ENCODE peak calls at places on chromosomes 16 and 17, in six cellular contexts. O, C, U, W, D and Z are unnamed samples. For H3K4me1, the result is how much of the 10 kb centered on the place peaks cover.

GRCh38 chr17:1229354-1229890 is 40.8 kb upstream of the BHLHA9 start:
- DNase-seq in O (peak), C (no peak), U (no peak), W (peak), D (no peak), Z (peak)

GRCh38 chr17:56451629-56452028 is 141.9 kb upstream of the NOG start:
- DNase-seq in O (no peak), C (no peak), U (peak), W (no peak), D (no peak), Z (no peak)

GRCh38 chr17:2955931-2956582 is 107.3 kb downstream of the OR1D5 start:
- DNase-seq in O (no peak), C (no peak), U (no peak), W (peak), D (no peak), Z (no peak)

GRCh38 chr16:14427371-14427948 is 202.6 kb downstream of the PARN start:
- DNase-seq in O (no peak), C (no peak), U (peak), W (no peak), D (no peak), Z (peak)

GRCh38 chr17:50476545-50477315 is 1.9 kb upstream of the RSAD1 start:
- DNase-seq in O (no peak), C (no peak), U (no peak), W (no peak), D (no peak), Z (no peak)

GRCh38 chr16:73480381-73480780 is 432.5 kb upstream of the ZFHX3 start:
- DNase-seq in O (peak), C (no peak), U (no peak), W (no peak), D (no peak), Z (no peak)

GRCh38 chr17:75454193-75454592 is 2.2 kb upstream of the TMEM94 start:
- DNase-seq in O (no peak), C (no peak), U (no peak), W (no peak), D (no peak), Z (no peak)

GRCh38 chr17:75181608-75182318 is 996 bp downstream of the SUMO2 start:
- DNase-seq in O (no peak), C (no peak), U (no peak), W (no peak), D (no peak), Z (peak)

GRCh38 chr17:2929881-2930533 is 133.4 kb downstream of the OR1D5 start:
- DNase-seq in O (peak), C (peak), U (peak), W (peak), D (peak), Z (peak)

GRCh38 chr17:44203731-44204452 is 4.2 kb upstream of the ATXN7L3 start:
- DNase-seq in O (peak), C (peak), U (peak), W (no peak), D (no peak), Z (peak)

GRCh38 chr17:37373530-37374159 is 2.1 kb upstream of the C17orf78 start:
- DNase-seq in O (peak), C (peak), U (peak), W (peak), D (peak), Z (peak)

GRCh38 chr17:70552982-70553334 is 383.6 kb downstream of the KCNJ2 start:
- DNase-seq in O (no peak), C (no peak), U (no peak), W (no peak), D (no peak), Z (no peak)

GRCh38 chr16:75029854-75030253 is 31.0 kb downstream of the ZNRF1 start:
- DNase-seq in O (no peak), C (no peak), U (peak), W (peak), D (no peak), Z (peak)

GRCh38 chr16:87854053-87854906 is 15.0 kb downstream of the SLC7A5 start:
- DNase-seq in O (no peak), C (no peak), U (no peak), W (no peak), D (no peak), Z (no peak)

GRCh38 chr16:17270683-17271109 is 200.1 kb downstream of the XYLT1 start:
- DNase-seq in O (no peak), C (no peak), U (no peak), W (no peak), D (no peak), Z (no peak)

GRCh38 chr17:17741346-17742023 is 60.2 kb downstream of the RAI1 start:
- DNase-seq in O (peak), C (peak), U (no peak), W (no peak), D (no peak), Z (peak)

GRCh38 chr17:47776330-47777197 is 43.5 kb downstream of the TBX21 start:
- DNase-seq in O (peak), C (no peak), U (peak), W (peak), D (no peak), Z (peak)

GRCh38 chr16:29784901-29785500 is 5.5 kb upstream of the KIF22 start:
- DNase-seq in O (peak), C (peak), U (peak), W (no peak), D (peak), Z (peak)

GRCh38 chr16:84774810-84775209 is 45.0 kb upstream of the CRISPLD2 start:
- DNase-seq in O (no peak), C (no peak), U (peak), W (peak), D (no peak), Z (peak)

GRCh38 chr17:8007836-8008235 is 5.4 kb downstream of the GUCY2D start:
- DNase-seq in O (no peak), C (no peak), U (no peak), W (no peak), D (no peak), Z (no peak)

GRCh38 chr17:31744541-31744951 is 114.5 kb downstream of the COPRS start:
- DNase-seq in O (no peak), C (no peak), U (no peak), W (no peak), D (no peak), Z (peak)

GRCh38 chr17:35243459-35244204 is 760 bp downstream of the SLFN5 start:
- DNase-seq in O (peak), C (peak), U (peak), W (peak), D (no peak), Z (peak)

GRCh38 chr17:5500247-5500803 is 14.0 kb downstream of the MIS12 start:
- DNase-seq in O (peak), C (no peak), U (peak), W (no peak), D (no peak), Z (peak)

GRCh38 chr17:40530531-40530987 is 29.1 kb upstream of the TNS4 start:
- DNase-seq in O (no peak), C (no peak), U (no peak), W (no peak), D (no peak), Z (no peak)

GRCh38 chr17:75250009-75250471 is 11.4 kb downstream of the GGA3 start:
- DNase-seq in O (no peak), C (no peak), U (peak), W (peak), D (no peak), Z (peak)

GRCh38 chr17:75602644-75603043 is 15.0 kb downstream of the MYO15B start:
- DNase-seq in O (peak), C (no peak), U (no peak), W (no peak), D (no peak), Z (no peak)

GRCh38 chr16:67481561-67482259 is 753 bp upstream of the ATP6V0D1 start:
- DNase-seq in O (no peak), C (no peak), U (peak), W (no peak), D (no peak), Z (no peak)

GRCh38 chr16:86525696-86526095 is 15.4 kb downstream of the FOXF1 start:
- DNase-seq in O (no peak), C (no peak), U (no peak), W (no peak), D (no peak), Z (no peak)

GRCh38 chr16:86527366-86527765 is 17.0 kb downstream of the FOXF1 start:
- DNase-seq in O (no peak), C (no peak), U (no peak), W (no peak), D (no peak), Z (no peak)

GRCh38 chr16:86529160-86529559 is 18.8 kb downstream of the FOXF1 start:
- DNase-seq in O (no peak), C (no peak), U (peak), W (no peak), D (no peak), Z (peak)

GRCh38 chr16:86530251-86531192 is 20.2 kb downstream of the FOXF1 start:
- DNase-seq in O (no peak), C (no peak), U (no peak), W (no peak), D (no peak), Z (no peak)

DNA sequence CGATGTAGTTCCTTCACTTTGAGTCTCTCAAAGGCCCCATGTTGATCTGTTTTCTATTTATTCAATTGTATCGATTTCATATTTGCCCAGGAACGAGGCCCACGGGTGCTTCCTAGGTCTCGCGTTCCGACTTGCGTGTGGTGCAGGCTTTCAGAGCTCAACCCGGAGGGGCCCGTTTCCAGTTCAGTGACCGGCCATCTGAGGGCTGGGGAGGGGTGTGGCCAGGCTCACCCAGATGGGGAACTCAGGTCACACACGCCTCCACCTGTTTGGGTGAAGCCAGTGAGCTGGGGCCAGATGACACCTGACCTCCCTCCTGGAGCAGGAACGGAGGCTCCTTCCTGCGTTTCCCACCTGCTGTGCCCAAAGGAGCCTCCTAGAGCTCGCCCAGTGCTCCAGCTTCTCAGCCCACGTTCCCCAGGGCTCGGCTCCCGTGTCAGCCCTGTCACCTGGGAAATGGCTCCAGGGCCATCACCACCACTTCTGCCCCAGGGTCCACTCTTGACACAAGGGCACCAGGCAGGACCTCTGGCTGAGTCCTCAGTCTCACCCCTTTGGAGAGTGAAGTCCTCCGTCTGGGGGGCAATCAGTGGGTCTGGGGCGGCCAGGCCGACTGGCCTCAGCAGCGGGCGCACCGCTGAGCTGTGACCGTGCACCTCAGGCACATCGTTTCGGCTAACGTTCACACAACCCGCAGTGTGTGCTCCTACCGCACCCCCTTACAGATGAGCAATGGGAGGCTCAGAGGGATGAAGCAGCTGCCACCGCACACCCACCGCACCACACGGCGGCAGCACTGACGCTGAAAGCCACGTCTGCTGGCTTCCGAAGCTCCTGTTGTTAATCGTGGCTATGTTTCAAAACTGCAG is 18.0 kb downstream of the FOXF1 start:
- DNase-seq in O (no peak), C (no peak), U (no peak), W (no peak), D (no peak), Z (no peak)
- H3K14ac ChIP-seq in O (no peak), C (no peak), U (no peak), W (no peak), D (no peak), Z (no peak)

DNA sequence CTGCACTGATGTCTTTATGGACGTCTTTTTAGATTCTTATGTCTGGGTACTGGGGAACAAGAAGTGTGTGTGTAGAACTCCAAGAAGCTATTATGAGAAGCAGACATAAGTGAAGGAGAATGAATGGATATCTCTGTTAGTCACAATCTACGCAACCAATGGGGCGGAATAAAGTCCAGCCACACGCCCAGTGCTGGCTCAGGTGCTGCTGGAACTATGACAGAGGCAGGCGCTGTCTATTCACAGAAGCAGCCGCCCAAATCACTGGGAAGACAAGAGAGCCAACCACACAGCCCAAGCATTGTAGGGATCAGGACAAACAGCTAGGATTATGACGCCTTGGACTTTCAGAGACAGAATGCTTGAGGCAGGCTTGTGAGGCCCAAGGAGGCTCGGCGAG is 43.9 kb upstream of the ICAM2 start:
- DNase-seq in O (no peak), C (no peak), U (no peak), W (no peak), D (no peak), Z (no peak)
- H3K4me1 ChIP-seq in O (under half), C (under half), U (under half), W (under half), D (under half), Z (under half)

GRCh38 chr17:73342549-73343167 is 30.9 kb upstream of the CDC42EP4 start:
- DNase-seq in O (no peak), C (peak), U (peak), W (no peak), D (no peak), Z (peak)

GRCh38 chr17:73343739-73344454 is 32.1 kb upstream of the CDC42EP4 start:
- DNase-seq in O (no peak), C (no peak), U (no peak), W (no peak), D (no peak), Z (no peak)

GRCh38 chr17:73343168-73343634 is 31.4 kb upstream of the CDC42EP4 start:
- DNase-seq in O (peak), C (peak), U (peak), W (no peak), D (peak), Z (peak)

GRCh38 chr17:73341350-73342056 is 29.7 kb upstream of the CDC42EP4 start:
- DNase-seq in O (no peak), C (no peak), U (no peak), W (no peak), D (no peak), Z (no peak)

GRCh38 chr17:73342057-73342522 is 30.3 kb upstream of the CDC42EP4 start:
- DNase-seq in O (peak), C (peak), U (peak), W (no peak), D (peak), Z (peak)
- H2AK5ac ChIP-seq in O (no peak), C (peak), U (peak), W (peak), D (peak), Z (peak)

GRCh38 chr17:66682293-66682692 is 152.6 kb upstream of the CACNG5 start:
- DNase-seq in O (no peak), C (no peak), U (no peak), W (no peak), D (no peak), Z (no peak)
- H3K14ac ChIP-seq in O (no peak), C (no peak), U (no peak), W (no peak), D (no peak), Z (no peak)

DNA sequence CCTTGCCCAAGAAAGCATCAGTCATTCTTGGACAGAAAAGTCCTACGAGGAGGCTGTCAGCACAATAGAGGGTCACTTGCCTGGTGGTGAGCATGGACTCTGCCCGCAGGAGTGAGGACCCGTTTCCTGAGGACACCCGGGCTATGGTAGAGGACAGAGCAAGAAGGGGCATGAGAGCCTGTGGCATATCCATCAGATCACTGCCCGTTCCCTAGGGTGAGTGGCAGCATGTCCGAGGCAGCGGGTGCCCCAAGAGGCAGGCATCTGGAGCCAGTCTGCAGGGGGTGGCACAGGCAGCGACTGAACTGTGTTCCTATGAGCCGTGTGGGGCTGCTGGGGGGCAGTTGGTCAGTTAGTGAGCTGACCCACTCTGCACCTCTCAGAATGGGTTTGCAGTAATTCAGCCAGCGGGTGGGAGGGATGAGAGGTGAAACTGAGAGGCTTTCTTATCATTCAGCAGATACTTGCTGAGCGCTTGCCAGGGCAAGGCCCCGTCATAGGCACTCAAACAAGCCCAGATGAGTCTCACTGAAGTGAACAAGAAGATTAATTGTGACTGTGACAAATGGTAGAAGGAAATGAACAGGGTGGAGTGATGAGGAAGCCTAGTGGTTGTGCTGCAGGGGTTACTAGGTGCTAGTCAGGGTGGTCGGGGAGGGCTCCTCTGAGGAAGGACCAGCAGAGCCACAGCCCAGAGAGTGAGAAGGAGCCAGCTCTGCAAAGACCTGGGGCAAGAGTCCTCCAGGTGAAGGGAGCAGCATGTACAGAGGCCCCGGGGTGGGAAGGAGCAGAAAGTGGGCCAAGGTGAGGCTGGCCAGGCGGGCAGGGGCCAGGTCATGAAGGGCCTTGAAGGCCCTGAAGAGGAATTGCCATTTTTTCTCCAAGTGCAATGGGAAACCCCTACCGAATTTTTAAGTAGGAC is 87.9 kb downstream of the CLEC16A start:
- DNase-seq in O (no peak), C (no peak), U (no peak), W (no peak), D (no peak), Z (peak)
- H3K4me1 ChIP-seq in O (under half), C (under half), U (under half), W (under half), D (under half), Z (under half)

DNA sequence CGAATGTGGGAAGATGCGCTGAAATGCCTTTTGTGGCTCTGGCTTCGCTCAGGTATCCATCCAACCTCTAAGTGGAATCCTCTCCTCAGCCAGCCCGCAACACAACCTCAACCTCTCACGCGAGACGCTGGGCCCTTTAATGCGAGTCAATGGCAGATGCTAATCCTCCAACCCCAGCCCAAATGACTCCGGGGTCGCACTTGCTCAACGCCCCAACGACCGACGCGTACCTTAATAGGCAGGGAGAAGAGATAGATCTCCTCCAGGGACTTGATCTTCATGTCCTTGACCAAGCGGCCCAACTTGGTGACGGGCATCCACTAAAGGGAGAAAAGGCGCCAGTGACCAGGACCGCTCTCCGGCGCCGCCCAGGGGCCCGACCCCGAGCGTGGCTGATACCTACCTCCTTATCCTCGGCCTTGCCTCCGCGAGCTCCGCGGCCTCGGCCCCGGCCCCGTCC is 550 bp downstream of the RPS2 start:
- DNase-seq in O (no peak), C (no peak), U (no peak), W (no peak), D (no peak), Z (peak)
- H2AK5ac ChIP-seq in O (no peak), C (peak), U (peak), W (no peak), D (no peak), Z (no peak)

GRCh38 chr16:78196527-78196926 is 97.1 kb downstream of the WWOX start:
- DNase-seq in O (no peak), C (no peak), U (no peak), W (no peak), D (no peak), Z (no peak)

GRCh38 chr16:78198299-78198698 is 98.8 kb downstream of the WWOX start:
- DNase-seq in O (no peak), C (no peak), U (no peak), W (no peak), D (no peak), Z (no peak)

GRCh38 chr16:78199325-78200022 is 100.0 kb downstream of the WWOX start:
- DNase-seq in O (no peak), C (no peak), U (no peak), W (no peak), D (no peak), Z (no peak)

GRCh38 chr16:78200023-78200389 is 100.6 kb downstream of the WWOX start:
- DNase-seq in O (no peak), C (no peak), U (no peak), W (no peak), D (no peak), Z (no peak)

DNA sequence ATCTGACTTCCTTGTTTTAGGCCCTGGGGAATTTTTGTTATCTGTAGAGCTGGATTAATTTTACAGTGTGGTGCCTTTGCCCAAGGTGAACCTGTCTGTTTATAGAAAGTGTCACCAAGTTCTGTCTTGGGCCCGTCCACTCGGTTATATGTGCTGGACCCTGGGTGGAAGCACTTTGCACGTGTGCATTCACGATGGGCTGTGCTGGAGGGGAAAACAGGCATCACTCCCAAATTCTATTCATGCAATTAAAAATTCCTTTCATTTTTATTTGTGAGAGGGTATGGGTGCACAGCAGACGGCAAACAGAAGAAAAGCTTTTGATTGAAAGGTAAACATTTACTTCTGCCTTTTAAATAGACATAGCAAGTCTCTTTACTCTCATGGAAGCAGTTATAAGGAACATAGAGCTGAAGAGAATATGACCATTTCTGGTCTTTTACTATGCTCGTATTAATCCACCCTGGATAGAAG is 101.2 kb downstream of the WWOX start:
- DNase-seq in O (no peak), C (no peak), U (no peak), W (no peak), D (no peak), Z (no peak)
- H3K14ac ChIP-seq in O (no peak), C (no peak), U (no peak), W (no peak), D (no peak), Z (no peak)